ENCODE peak calls at places on chromosomes 6 and 20, in seven cellular contexts. T, M, Y, L, S, H and K are unnamed samples.
A peak's percentile ranks its signal among the peaks of the same experiment; 100 is the strongest.

GRCh38 chr20:48236485-48237055 is 451.3 kb upstream of the SULF2 start:
- DNase-seq in S (no peak), H (no peak), M (no peak), T (no peak), Y (no peak), L (no peak), K (no peak)

GRCh38 chr20:46959081-46959692 is 64.5 kb downstream of the EYA2 start:
- DNase-seq in L (no peak), M (peak; percentile 22), S (no peak), T (no peak), H (peak; percentile 95), Y (no peak), K (no peak)

GRCh38 chr6:72248621-72249020 is 362.3 kb downstream of the RIMS1 start:
- DNase-seq in H (no peak), L (no peak), S (no peak), Y (no peak), T (no peak), M (no peak), K (no peak)

GRCh38 chr6:29045075-29045474 is at the start of gene OR2W1:
- DNase-seq in L (no peak), H (no peak), Y (no peak), S (no peak), T (no peak), M (no peak), K (no peak)

GRCh38 chr6:131216277-131216676 is 81.0 kb downstream of the AKAP7 start:
- DNase-seq in T (no peak), M (no peak), H (no peak), L (no peak), S (no peak), Y (no peak), K (no peak)

GRCh38 chr20:57387945-57388351 is 3.2 kb upstream of the RBM38 start:
- DNase-seq in L (no peak), T (no peak), Y (no peak), H (no peak), M (no peak), S (peak; percentile 36), K (peak; percentile 31)

GRCh38 chr6:170208651-170209353 is 82.1 kb downstream of the DLL1 start:
- DNase-seq in S (no peak), M (no peak), Y (peak; percentile 27), L (peak; percentile 2), T (peak; percentile 28), H (no peak), K (peak; percentile 51)

GRCh38 chr6:56549014-56549413 is 93.7 kb downstream of the DST start:
- DNase-seq in S (no peak), L (no peak), H (no peak), M (no peak), T (no peak), Y (no peak), K (no peak)

GRCh38 chr6:13395272-13396237 is 67.2 kb upstream of the TBC1D7 start:
- DNase-seq in T (peak; percentile 86), Y (no peak), H (no peak), L (peak; percentile 78), M (no peak), S (peak; percentile 67), K (peak; percentile 78)

GRCh38 chr6:26312501-26313390 is 52.3 kb upstream of the BTN3A2 start:
- DNase-seq in S (peak; percentile 84), Y (peak; percentile 92), M (peak; percentile 84), T (peak; percentile 82), L (peak; percentile 76), H (no peak), K (peak; percentile 82)

GRCh38 chr6:24307881-24308280 is 50.0 kb downstream of the DCDC2 start:
- DNase-seq in T (no peak), S (no peak), H (no peak), L (no peak), M (no peak), Y (no peak), K (no peak)

GRCh38 chr6:40510442-40510841 is 76.7 kb downstream of the LRFN2 start:
- DNase-seq in M (no peak), T (no peak), Y (no peak), L (no peak), S (no peak), H (no peak), K (no peak)

GRCh38 chr6:152002306-152002705 is 194.8 kb downstream of the ESR1 start:
- DNase-seq in T (no peak), S (no peak), L (no peak), Y (no peak), M (no peak), H (no peak), K (no peak)

GRCh38 chr6:160058603-160059215 is 62.9 kb upstream of the SLC22A1 start:
- DNase-seq in L (no peak), T (no peak), S (no peak), H (no peak), M (no peak), Y (no peak), K (no peak)

GRCh38 chr6:150006961-150007464 is 18.3 kb downstream of the RAET1L start:
- DNase-seq in Y (peak; percentile 51), T (no peak), L (no peak), H (no peak), M (no peak), S (no peak), K (no peak)

GRCh38 chr20:47691632-47692031 is 93.6 kb downstream of the SULF2 start:
- DNase-seq in T (no peak), L (no peak), H (no peak), S (peak; percentile 6), Y (no peak), M (no peak), K (peak; percentile 11)

GRCh38 chr6:109009761-109010612 is 84.7 kb downstream of the SESN1 start:
- DNase-seq in T (no peak), L (no peak), Y (no peak), M (no peak), H (no peak), S (no peak), K (no peak)

GRCh38 chr6:109008061-109008460 is 86.6 kb downstream of the SESN1 start:
- DNase-seq in S (no peak), T (no peak), H (no peak), M (no peak), L (no peak), Y (no peak), K (no peak)

GRCh38 chr6:109007521-109007920 is 87.1 kb downstream of the SESN1 start:
- DNase-seq in M (no peak), L (no peak), T (no peak), Y (no peak), S (no peak), H (no peak), K (no peak)

GRCh38 chr6:109008951-109009760 is 85.5 kb downstream of the SESN1 start:
- DNase-seq in T (peak; percentile 96), L (peak; percentile 95), M (peak; percentile 47), Y (peak; percentile 94), H (peak; percentile 83), S (peak; percentile 97), K (peak; percentile 98)

DNA sequence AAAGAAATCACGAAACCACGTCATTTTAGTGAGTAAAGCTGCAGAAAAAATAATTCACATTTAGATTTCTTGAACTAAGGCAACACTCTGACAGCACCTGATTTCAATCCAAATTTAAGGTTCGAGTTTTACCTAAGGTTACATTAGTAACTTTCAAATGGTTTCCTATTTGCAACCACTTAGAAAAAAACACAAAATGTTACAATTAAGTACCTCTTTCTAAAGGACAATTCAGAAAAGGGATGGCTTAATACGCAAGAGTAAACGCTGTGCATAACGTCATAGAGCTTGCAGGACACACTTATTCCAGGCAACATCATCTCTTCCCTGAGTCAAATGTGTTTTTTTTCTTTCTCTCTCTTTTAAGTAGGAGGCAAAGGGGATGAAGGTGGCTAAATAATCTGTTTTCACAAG is 86.1 kb downstream of the SESN1 start:
- DNase-seq in T (no peak), H (no peak), M (no peak), L (no peak), Y (no peak), S (no peak), K (no peak)
- H3K27ac ChIP-seq in T (peak overlapping the region; percentile 96), H (peak overlapping the region; percentile 93), M (peak overlapping the region; percentile 72), L (peak overlapping the region; percentile 96), Y (peak overlapping the region; percentile 89), S (peak overlapping the region; percentile 97), K (peak overlapping the region; percentile 81)

GRCh38 chr6:12026833-12027232 is 14.7 kb downstream of the HIVEP1 start:
- DNase-seq in T (no peak), L (no peak), H (no peak), Y (no peak), M (no peak), S (no peak), K (no peak)

GRCh38 chr6:12024715-12025434 is 12.8 kb downstream of the HIVEP1 start:
- DNase-seq in T (no peak), S (no peak), H (peak; percentile 32), Y (no peak), M (no peak), L (no peak), K (no peak)

GRCh38 chr6:12026120-12026519 is 14.0 kb downstream of the HIVEP1 start:
- DNase-seq in L (no peak), M (no peak), T (no peak), H (no peak), Y (no peak), S (no peak), K (no peak)

GRCh38 chr6:12020187-12020791 is 8.2 kb downstream of the HIVEP1 start:
- DNase-seq in Y (no peak), T (no peak), M (no peak), H (no peak), L (no peak), S (no peak), K (no peak)

DNA sequence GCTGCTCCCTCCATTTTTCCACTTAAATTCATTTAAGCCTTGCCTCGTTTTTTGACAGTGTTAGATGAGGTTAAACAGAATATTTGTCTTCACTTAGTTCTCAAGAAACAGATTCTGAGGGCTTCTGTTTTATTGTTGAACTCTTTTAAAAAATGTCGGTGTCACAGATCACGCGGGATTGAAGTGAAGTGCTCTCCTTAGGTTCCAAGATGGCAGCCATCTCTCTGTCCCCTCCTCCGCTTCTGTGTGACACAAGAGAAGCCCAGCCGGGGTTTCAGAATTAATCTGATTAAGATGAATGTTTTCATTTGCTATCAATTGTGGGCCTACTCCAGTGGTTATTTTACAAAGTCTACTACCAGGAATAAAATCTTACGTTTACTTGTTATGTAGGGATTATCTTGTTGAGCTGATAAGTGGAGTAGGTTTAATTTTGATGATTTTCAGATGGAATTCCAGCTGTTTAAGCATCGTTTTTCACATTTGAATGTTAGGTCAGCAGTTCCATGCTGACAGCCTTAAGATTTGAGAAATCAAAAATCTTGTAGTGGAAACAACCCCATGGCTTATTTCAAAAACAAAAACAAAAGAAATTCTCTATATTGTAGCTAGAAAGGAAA is 10.9 kb downstream of the HIVEP1 start:
- DNase-seq in H (no peak), Y (no peak), T (no peak), M (no peak), S (no peak), L (no peak), K (no peak)
- TF ChIP-seq CTCF in H (no peak), Y (no peak), T (no peak), M (no peak), S (no peak), L (no peak), K (no peak)

GRCh38 chr6:45614488-45615285 is 237.0 kb upstream of the SUPT3H start:
- DNase-seq in M (no peak), Y (no peak), T (no peak), L (no peak), S (no peak), H (peak; percentile 66), K (no peak)
- H3K27ac ChIP-seq in M (no peak overlapping the region), Y (no peak overlapping the region), T (no peak overlapping the region), L (no peak overlapping the region), S (no peak overlapping the region), H (no peak overlapping the region), K (no peak overlapping the region)

DNA sequence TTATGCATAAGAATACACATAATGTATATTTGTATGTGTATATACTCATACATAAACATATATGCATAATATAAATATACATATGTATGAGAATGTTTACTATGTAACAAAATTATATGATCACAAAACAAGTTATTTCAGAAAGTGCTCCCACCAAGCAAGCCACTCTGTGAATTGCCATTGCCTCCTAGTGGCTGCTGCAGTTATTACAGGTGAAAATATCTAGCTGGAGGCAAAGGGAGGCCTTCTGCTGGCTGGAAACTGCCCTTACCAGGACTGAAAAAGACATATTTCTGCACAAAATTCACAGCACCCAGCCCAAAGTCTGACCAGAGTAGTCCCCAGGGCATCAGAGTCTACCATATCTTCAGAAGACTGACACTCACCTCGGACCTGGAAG is 14.4 kb upstream of the ADAM33 start:
- DNase-seq in M (no peak), H (no peak), S (no peak), L (no peak), T (no peak), Y (no peak), K (no peak)
- TF ChIP-seq CTCF in M (no peak), H (peak; percentile 36), S (peak; percentile 24), L (no peak), T (peak; percentile 23), Y (no peak), K (no peak)